ENCODE peak calls at places on chromosomes 6 and 20, in six cellular contexts. U, K, Q, N, Z and B are unnamed samples.

GRCh38 chr6:4946521-4946920 is 57.3 kb downstream of the RPP40 start:
- DNase-seq in U (no peak), K (no peak), Q (no peak), N (no peak), Z (no peak), B (no peak)

GRCh38 chr6:19771753-19772336 is 65.3 kb upstream of the ID4 start:
- DNase-seq in U (no peak), K (no peak), Q (no peak), N (no peak), Z (no peak), B (no peak)

GRCh38 chr20:39822667-39823066 is 860.5 kb downstream of the DHX35 start:
- DNase-seq in U (no peak), K (no peak), Q (no peak), N (no peak), Z (no peak), B (no peak)

GRCh38 chr6:130796313-130796905 is 30.8 kb upstream of the SMLR1 start:
- DNase-seq in U (no peak), K (no peak), Q (no peak), N (no peak), Z (no peak), B (no peak)

GRCh38 chr6:139369068-139369467 is 5.4 kb downstream of the CITED2 start:
- DNase-seq in U (no peak), K (no peak), Q (no peak), N (no peak), Z (no peak), B (no peak)

GRCh38 chr20:63028461-63028921 is 21.7 kb upstream of the BHLHE23 start:
- DNase-seq in U (no peak), K (no peak), Q (no peak), N (no peak), Z (no peak), B (peak)

GRCh38 chr6:137791281-137792159 is 75.5 kb upstream of the TNFAIP3 start:
- DNase-seq in U (no peak), K (no peak), Q (no peak), N (no peak), Z (no peak), B (no peak)

GRCh38 chr20:3238616-3239025 is 369 bp downstream of the SLC4A11 start:
- DNase-seq in U (peak), K (no peak), Q (peak), N (no peak), Z (no peak), B (no peak)

GRCh38 chr20:366042-366718 is 14.4 kb upstream of the TRIB3 start:
- DNase-seq in U (no peak), K (no peak), Q (no peak), N (no peak), Z (no peak), B (no peak)

GRCh38 chr6:2404211-2404929 is 159.0 kb upstream of the GMDS start:
- DNase-seq in U (no peak), K (no peak), Q (no peak), N (no peak), Z (no peak), B (no peak)

GRCh38 chr6:121724576-121724975 is 289.1 kb downstream of the GJA1 start:
- DNase-seq in U (peak), K (no peak), Q (no peak), N (no peak), Z (no peak), B (no peak)

GRCh38 chr6:145247677-145248419 is 487.5 kb downstream of the EPM2A start:
- DNase-seq in U (no peak), K (no peak), Q (no peak), N (no peak), Z (no peak), B (no peak)

GRCh38 chr6:139752086-139752485 is 377.6 kb upstream of the CITED2 start:
- DNase-seq in U (peak), K (no peak), Q (no peak), N (no peak), Z (no peak), B (no peak)

GRCh38 chr6:11729083-11729482 is 49.5 kb downstream of the ADTRP start:
- DNase-seq in U (no peak), K (no peak), Q (no peak), N (no peak), Z (no peak), B (no peak)

GRCh38 chr6:6243846-6244245 is 76.6 kb downstream of the F13A1 start:
- DNase-seq in U (no peak), K (no peak), Q (no peak), N (no peak), Z (no peak), B (no peak)

GRCh38 chr6:5135783-5136376 is 50.7 kb downstream of the PPP1R3G start:
- DNase-seq in U (peak), K (no peak), Q (peak), N (peak), Z (no peak), B (no peak)

GRCh38 chr6:89797317-89797716 is 22.3 kb downstream of the MDN1 start:
- DNase-seq in U (no peak), K (no peak), Q (no peak), N (no peak), Z (no peak), B (no peak)

GRCh38 chr6:108788416-108788815 is 59.8 kb upstream of the ARMC2 start:
- DNase-seq in U (no peak), K (no peak), Q (no peak), N (no peak), Z (no peak), B (no peak)

GRCh38 chr20:54680872-54681297 is 205.5 kb downstream of the DOK5 start:
- DNase-seq in U (peak), K (no peak), Q (no peak), N (peak), Z (peak), B (no peak)

GRCh38 chr6:52337633-52338290 is 24.2 kb upstream of the PAQR8 start:
- DNase-seq in U (no peak), K (no peak), Q (no peak), N (no peak), Z (no peak), B (no peak)

GRCh38 chr20:37417857-37418501 is 72.0 kb downstream of the SRC start:
- DNase-seq in U (no peak), K (no peak), Q (no peak), N (no peak), Z (no peak), B (no peak)

GRCh38 chr6:78101387-78101786 is 448.5 kb downstream of the MEI4 start:
- DNase-seq in U (no peak), K (no peak), Q (no peak), N (no peak), Z (no peak), B (no peak)

GRCh38 chr6:189676-190075 is 102.6 kb upstream of the DUSP22 start:
- DNase-seq in U (no peak), K (no peak), Q (no peak), N (no peak), Z (no peak), B (no peak)

GRCh38 chr20:64041781-64042771 is 6.1 kb downstream of the C20orf204 start:
- DNase-seq in U (peak), K (no peak), Q (no peak), N (no peak), Z (no peak), B (no peak)

GRCh38 chr6:90219168-90219985 is 77.3 kb downstream of the BACH2 start:
- DNase-seq in U (peak), K (no peak), Q (no peak), N (peak), Z (peak), B (no peak)

GRCh38 chr6:142819603-142820335 is 125.2 kb downstream of the HIVEP2 start:
- DNase-seq in U (peak), K (no peak), Q (peak), N (no peak), Z (no peak), B (no peak)

GRCh38 chr6:28522594-28523557 is 2.8 kb upstream of the GPX5 start:
- DNase-seq in U (no peak), K (no peak), Q (no peak), N (no peak), Z (no peak), B (no peak)

GRCh38 chr6:100573169-100573568 is 108.4 kb upstream of the SIM1 start:
- DNase-seq in U (peak), K (no peak), Q (no peak), N (no peak), Z (no peak), B (no peak)

GRCh38 chr6:109396319-109396718 is 14.1 kb upstream of the CD164 start:
- DNase-seq in U (no peak), K (no peak), Q (no peak), N (no peak), Z (no peak), B (no peak)

GRCh38 chr20:40945754-40946451 is 82.7 kb upstream of the TOP1 start:
- DNase-seq in U (peak), K (peak), Q (no peak), N (peak), Z (no peak), B (no peak)

GRCh38 chr6:35774116-35774794 is 2.1 kb upstream of the CLPSL2 start:
- DNase-seq in U (no peak), K (no peak), Q (no peak), N (no peak), Z (no peak), B (no peak)